ENCODE peak calls at places on chromosomes 5 and 9, in eight cellular contexts. G, T, X, B, M, V, S and W are unnamed samples.

GRCh38 chr5:157143127-157143959 is 678 bp upstream of the MED7 start:
- DNase-seq in B (no peak), X (peak; percentile 67), S (peak; percentile 55), G (no peak), T (peak; percentile 54), V (peak; percentile 57), M (peak; percentile 40), W (peak; percentile 70)

GRCh38 chr5:178995341-178995690 is 196 bp upstream of the GRM6 start:
- DNase-seq in B (no peak), S (no peak), V (no peak), T (no peak), X (no peak), G (no peak), M (no peak), W (no peak)

GRCh38 chr5:134489227-134489944 is 36.1 kb upstream of the JADE2 start:
- DNase-seq in G (no peak), M (no peak), S (no peak), B (no peak), X (no peak), V (no peak), T (no peak), W (peak; percentile 2)

GRCh38 chr9:113636165-113636564 is 172.6 kb downstream of the RGS3 start:
- DNase-seq in M (no peak), X (peak; percentile 58), V (no peak), G (no peak), B (peak; percentile 22), S (no peak), T (no peak), W (no peak)

GRCh38 chr5:17229308-17229707 is 11.9 kb downstream of the BASP1 start:
- DNase-seq in V (no peak), M (no peak), T (no peak), B (no peak), G (no peak), S (no peak), X (no peak), W (no peak)

GRCh38 chr9:129324808-129325491 is 146.9 kb upstream of the IER5L start:
- DNase-seq in V (no peak), G (no peak), M (no peak), B (no peak), X (peak; percentile 57), T (no peak), S (no peak), W (no peak)

GRCh38 chr5:130541617-130542221 is 623.3 kb downstream of the HINT1 start:
- DNase-seq in T (no peak), G (no peak), X (no peak), B (no peak), M (no peak), V (no peak), S (no peak), W (no peak)

GRCh38 chr5:179526978-179527377 is 23.4 kb upstream of the RUFY1 start:
- DNase-seq in B (no peak), G (no peak), S (no peak), X (no peak), V (no peak), T (no peak), M (no peak), W (no peak)

GRCh38 chr9:129669141-129669718 is 3.8 kb downstream of the PRRX2 start:
- DNase-seq in B (no peak), S (no peak), T (no peak), G (no peak), V (no peak), M (no peak), X (no peak), W (no peak)

GRCh38 chr5:171428168-171428658 is 8.8 kb downstream of the FGF18 start:
- DNase-seq in B (peak; percentile 16), S (no peak), V (no peak), M (no peak), T (no peak), X (peak; percentile 11), G (no peak), W (no peak)

GRCh38 chr9:5851445-5851844 is 18.5 kb upstream of the ERMP1 start:
- DNase-seq in B (no peak), V (no peak), G (no peak), M (no peak), T (no peak), S (no peak), X (no peak), W (peak; percentile 30)

GRCh38 chr5:141094481-141095262 is at the start of gene PCDHB2:
- DNase-seq in T (no peak), V (no peak), B (no peak), X (no peak), G (no peak), M (peak; percentile 86), S (peak; percentile 12), W (peak; percentile 3)

DNA sequence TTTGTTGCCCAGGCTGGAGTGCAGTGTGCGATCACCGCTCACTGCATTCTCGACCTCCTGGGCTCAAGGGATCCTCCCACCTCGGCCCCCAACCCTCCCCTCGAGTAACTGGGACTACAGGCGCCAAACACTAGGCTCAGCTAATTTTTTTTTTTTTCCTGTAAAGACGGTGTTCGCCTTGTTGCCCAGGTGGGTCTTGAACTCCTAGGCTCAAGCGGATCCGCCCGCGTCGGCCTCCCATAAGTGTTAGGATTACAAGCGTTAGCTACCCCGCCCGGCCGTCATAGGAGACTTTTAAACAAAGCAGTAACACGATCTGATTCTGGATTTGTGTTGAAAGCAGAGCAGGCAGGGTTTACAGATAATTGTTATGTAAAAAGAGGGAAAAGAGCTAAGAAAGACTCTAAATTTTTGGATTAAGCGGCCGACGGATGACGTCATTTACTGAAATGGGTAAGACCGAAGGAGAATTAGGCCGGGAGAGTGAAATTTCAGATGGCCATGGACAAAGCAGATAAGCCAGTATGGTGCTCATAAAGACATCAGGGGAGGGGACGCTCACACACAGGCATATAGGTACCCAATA is 669 bp downstream of the TSTD2 start:
- DNase-seq in B (no peak), V (peak; percentile 30), G (peak; percentile 89), S (no peak), X (peak; percentile 86), T (peak; percentile 61), M (no peak), W (peak; percentile 71)
- H3K4me1 ChIP-seq in B (peaks cover 5% of the 10 kb centered on the region), V (peaks cover 57% of the 10 kb centered on the region), G (peaks cover 63% of the 10 kb centered on the region), S (peaks cover 38% of the 10 kb centered on the region), X (no peaks in the 10 kb centered on the region), T (peaks cover 48% of the 10 kb centered on the region), M (peaks cover 31% of the 10 kb centered on the region), W (peaks cover 29% of the 10 kb centered on the region)

GRCh38 chr9:110254500-110254899 is 1.8 kb downstream of the TXN start:
- DNase-seq in T (no peak), M (no peak), X (no peak), V (no peak), S (no peak), B (no peak), G (no peak), W (no peak)
- H3K4me3 ChIP-seq in T (peak overlapping the region; percentile 98), M (peak overlapping the region; percentile 67), X (peak overlapping the region; percentile 75), V (peak overlapping the region; percentile 95), S (no peak overlapping the region), B (peak overlapping the region; percentile 96), G (peak overlapping the region; percentile 96), W (no peak overlapping the region)

DNA sequence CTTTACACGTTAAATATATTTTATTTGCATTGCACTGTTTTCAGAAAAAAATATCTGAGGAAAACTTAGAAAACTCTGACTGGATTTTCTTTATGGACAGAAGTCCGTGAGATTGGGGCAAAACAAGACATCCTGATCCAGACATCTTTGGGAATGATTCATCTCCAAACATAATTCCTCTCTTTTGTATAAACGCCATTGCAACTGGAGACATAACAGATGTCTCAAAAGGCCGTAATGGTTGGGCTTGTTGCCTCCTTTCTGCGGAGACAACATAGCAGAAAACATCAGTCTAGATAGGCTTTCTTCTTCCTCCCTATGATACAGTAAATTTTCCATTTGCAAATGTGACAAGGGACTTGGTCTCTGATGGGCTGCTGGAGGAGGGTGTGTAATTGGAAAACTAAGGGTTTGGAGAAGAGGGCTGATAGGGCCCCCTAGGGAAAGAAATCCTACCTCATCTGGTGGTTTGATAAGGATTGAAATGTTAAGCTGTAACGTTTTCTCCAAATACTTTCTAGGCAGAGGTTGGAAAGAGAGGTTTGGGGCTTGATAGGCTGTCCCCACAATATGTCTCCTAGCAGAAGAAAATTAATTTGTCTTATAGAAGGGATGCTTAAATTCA is 631.5 kb upstream of the ST8SIA4 start:
- DNase-seq in M (no peak), S (no peak), V (no peak), T (no peak), B (no peak), X (no peak), G (no peak), W (no peak)
- TF ChIP-seq CTCF in M (no peak), S (no peak), V (no peak), T (no peak), B (no peak), X (no peak), G (no peak), W (no peak)

GRCh38 chr5:60010328-60010727 is 116.8 kb upstream of the PDE4D start:
- DNase-seq in V (no peak), B (no peak), T (no peak), G (no peak), M (peak; percentile 7), S (no peak), X (no peak), W (no peak)

DNA sequence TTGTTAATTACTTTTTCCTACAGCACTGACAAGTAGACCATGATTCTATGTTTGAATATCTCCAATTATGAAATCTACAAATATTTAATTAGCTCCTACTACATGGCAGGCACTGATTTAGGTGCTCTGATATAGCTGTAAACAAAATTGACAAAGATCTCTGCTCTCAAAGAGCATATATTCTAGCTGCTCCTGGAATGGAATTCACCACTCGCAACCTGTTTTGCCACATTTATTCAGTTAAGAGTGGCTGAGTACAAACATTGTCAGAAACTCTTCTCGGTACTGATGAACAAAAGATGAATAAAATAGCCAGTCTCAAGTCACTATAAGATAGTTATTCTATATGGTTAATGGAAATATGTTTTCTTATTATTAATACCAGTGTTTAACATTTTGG is 114.2 kb upstream of the PDE4D start:
- DNase-seq in V (no peak), M (no peak), G (no peak), B (no peak), X (no peak), S (no peak), T (no peak), W (no peak)
- H3K4me1 ChIP-seq in V (no peaks in the 10 kb centered on the region), M (no peaks in the 10 kb centered on the region), G (no peaks in the 10 kb centered on the region), B (no peaks in the 10 kb centered on the region), X (no peaks in the 10 kb centered on the region), S (no peaks in the 10 kb centered on the region), T (no peaks in the 10 kb centered on the region), W (no peaks in the 10 kb centered on the region)